ENCODE peak calls at places on chromosomes 3 and 15, in seven cellular contexts. R, E, C, D, H, M and X are unnamed samples.

GRCh38 chr15:40964006-40964405 is 10.7 kb downstream of the CHAC1 start:
- DNase-seq in R (no peak), E (no peak), C (no peak), D (no peak), H (no peak), M (no peak), X (no peak)

GRCh38 chr3:179454887-179455286 is 3.6 kb upstream of the GNB4 start:
- DNase-seq in R (no peak), E (peak; percentile 43), C (no peak), D (no peak), H (no peak), M (no peak), X (no peak)

GRCh38 chr3:48595526-48596121 is 495 bp upstream of the COL7A1 start:
- DNase-seq in R (peak; percentile 20), E (peak; percentile 97), C (no peak), D (no peak), H (peak; percentile 69), M (no peak), X (peak; percentile 93)

GRCh38 chr3:101973163-101973505 is 123.8 kb downstream of the NFKBIZ start:
- DNase-seq in R (no peak), E (no peak), C (no peak), D (no peak), H (no peak), M (no peak), X (no peak)

GRCh38 chr3:169659096-169659521 is 4.4 kb downstream of the MECOM start:
- DNase-seq in R (no peak), E (no peak), C (no peak), D (no peak), H (no peak), M (no peak), X (no peak)

GRCh38 chr15:88911766-88912118 is 1.4 kb downstream of the MFGE8 start:
- DNase-seq in R (no peak), E (no peak), C (no peak), D (no peak), H (no peak), M (no peak), X (no peak)

GRCh38 chr3:112778298-112779008 is 68.2 kb downstream of the CD200R1L start:
- DNase-seq in R (no peak), E (peak; percentile 50), C (no peak), D (no peak), H (no peak), M (no peak), X (no peak)

GRCh38 chr15:74988007-74988800 is 7.2 kb upstream of the SCAMP5 start:
- DNase-seq in R (peak; percentile 53), E (no peak), C (no peak), D (no peak), H (no peak), M (peak; percentile 46), X (no peak)

GRCh38 chr3:20137642-20138041 is 48.4 kb downstream of the SGO1 start:
- DNase-seq in R (no peak), E (no peak), C (no peak), D (no peak), H (no peak), M (no peak), X (no peak)

GRCh38 chr3:17759901-17760300 is 17.5 kb upstream of the TBC1D5 start:
- DNase-seq in R (peak; percentile 34), E (no peak), C (no peak), D (no peak), H (no peak), M (no peak), X (no peak)

GRCh38 chr3:141797819-141798405 is 34.7 kb downstream of the GRK7 start:
- DNase-seq in R (no peak), E (no peak), C (no peak), D (no peak), H (no peak), M (no peak), X (no peak)

GRCh38 chr15:79475312-79475711 is 43.2 kb downstream of the MINAR1 start:
- DNase-seq in R (no peak), E (peak; percentile 23), C (no peak), D (no peak), H (no peak), M (no peak), X (no peak)

GRCh38 chr15:39631357-39631756 is 50.5 kb downstream of the THBS1 start:
- DNase-seq in R (no peak), E (no peak), C (no peak), D (no peak), H (no peak), M (no peak), X (no peak)

GRCh38 chr15:64216722-64217428 is 54.1 kb upstream of the PPIB start:
- DNase-seq in R (peak; percentile 77), E (no peak), C (no peak), D (no peak), H (no peak), M (no peak), X (no peak)

GRCh38 chr3:156691920-156692319 is 17.5 kb downstream of the TIPARP start:
- DNase-seq in R (peak; percentile 91), E (peak; percentile 53), C (no peak), D (no peak), H (no peak), M (no peak), X (no peak)

GRCh38 chr15:40357723-40358491 is at the start of gene DISP2:
- DNase-seq in R (peak; percentile 84), E (peak; percentile 62), C (peak; percentile 92), D (peak; percentile 85), H (peak; percentile 90), M (peak; percentile 92), X (peak; percentile 97)

GRCh38 chr3:41163399-41163798 is 35.9 kb upstream of the CTNNB1 start:
- DNase-seq in R (no peak), E (no peak), C (no peak), D (no peak), H (no peak), M (no peak), X (no peak)

GRCh38 chr3:72818915-72819314 is 29.3 kb downstream of the SHQ1 start:
- DNase-seq in R (peak; percentile 42), E (peak; percentile 84), C (no peak), D (no peak), H (no peak), M (no peak), X (no peak)

GRCh38 chr3:87674397-87675161 is 384.2 kb downstream of the CGGBP1 start:
- DNase-seq in R (no peak), E (no peak), C (no peak), D (no peak), H (no peak), M (no peak), X (no peak)

GRCh38 chr3:157110761-157111238 is 49.1 kb downstream of the CCNL1 start:
- DNase-seq in R (no peak), E (no peak), C (no peak), D (no peak), H (no peak), M (no peak), X (no peak)

GRCh38 chr3:49803464-49804140 is 541 bp downstream of the INKA1 start:
- DNase-seq in R (peak; percentile 69), E (no peak), C (peak; percentile 44), D (peak; percentile 79), H (peak; percentile 80), M (no peak), X (no peak)

DNA sequence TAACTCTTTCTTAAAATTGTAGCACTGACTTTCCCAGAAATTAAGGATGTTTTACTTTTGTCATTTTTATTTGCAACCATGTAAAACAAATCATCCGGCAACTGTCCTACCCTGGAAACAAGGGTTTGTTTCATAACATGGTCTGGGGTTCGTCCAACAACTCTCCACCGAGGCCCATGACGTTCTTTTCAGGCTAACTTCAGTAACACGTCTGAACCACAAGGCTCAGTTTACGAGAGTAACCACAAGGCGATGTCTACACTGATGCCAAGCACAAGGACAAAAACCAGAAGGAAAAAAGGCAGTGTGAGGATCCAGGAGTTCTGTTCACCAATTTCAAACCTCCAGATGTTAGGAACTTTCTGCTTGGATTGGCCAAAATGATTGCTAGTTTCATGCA is 546.1 kb downstream of the NTRK3 start:
- DNase-seq in R (no peak), E (no peak), C (no peak), D (no peak), H (no peak), M (no peak), X (no peak)
- TF ChIP-seq CTCF in R (no peak), E (no peak), C (no peak), D (no peak), H (no peak), M (no peak), X (no peak)

GRCh38 chr3:71488882-71489281 is 94.6 kb downstream of the FOXP1 start:
- DNase-seq in R (no peak), E (no peak), C (no peak), D (no peak), H (no peak), M (no peak), X (no peak)

GRCh38 chr3:71488391-71488809 is 95.1 kb downstream of the FOXP1 start:
- DNase-seq in R (peak; percentile 58), E (no peak), C (no peak), D (no peak), H (no peak), M (no peak), X (no peak)

GRCh38 chr3:71490692-71491091 is 92.8 kb downstream of the FOXP1 start:
- DNase-seq in R (no peak), E (no peak), C (no peak), D (no peak), H (no peak), M (no peak), X (no peak)

GRCh38 chr3:71491141-71491752 is 92.3 kb downstream of the FOXP1 start:
- DNase-seq in R (no peak), E (no peak), C (no peak), D (no peak), H (no peak), M (no peak), X (no peak)

GRCh38 chr3:71489315-71489761 is 94.2 kb downstream of the FOXP1 start:
- DNase-seq in R (no peak), E (no peak), C (no peak), D (no peak), H (no peak), M (no peak), X (no peak)
- TF ChIP-seq CTCF in R (no peak), E (no peak), C (no peak), D (no peak), H (no peak), M (no peak), X (no peak)

DNA sequence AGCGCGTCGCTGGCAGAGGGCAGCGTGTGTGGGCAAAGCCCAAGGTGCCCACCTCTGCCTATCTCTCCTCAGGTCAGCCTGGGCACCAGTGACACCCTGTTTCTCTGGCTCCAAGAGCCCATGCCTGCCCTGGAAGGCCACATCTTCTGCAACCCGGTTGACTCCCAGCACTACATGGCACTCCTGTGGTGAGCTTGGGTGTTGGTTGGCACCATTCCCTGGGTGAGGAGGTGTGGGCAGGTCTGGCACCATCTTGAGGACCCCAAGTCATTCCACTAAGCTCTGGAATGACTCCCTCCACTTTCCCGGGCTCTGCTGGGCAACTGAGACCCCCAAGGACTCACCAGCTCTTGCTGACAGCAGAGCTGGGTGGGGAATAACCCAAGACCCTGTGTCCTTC is 28.5 kb downstream of the XYLB start:
- DNase-seq in R (no peak), E (no peak), C (no peak), D (no peak), H (no peak), M (no peak), X (no peak)
- TF ChIP-seq CTCF in R (no peak), E (no peak), C (no peak), D (no peak), H (no peak), M (no peak), X (no peak)

DNA sequence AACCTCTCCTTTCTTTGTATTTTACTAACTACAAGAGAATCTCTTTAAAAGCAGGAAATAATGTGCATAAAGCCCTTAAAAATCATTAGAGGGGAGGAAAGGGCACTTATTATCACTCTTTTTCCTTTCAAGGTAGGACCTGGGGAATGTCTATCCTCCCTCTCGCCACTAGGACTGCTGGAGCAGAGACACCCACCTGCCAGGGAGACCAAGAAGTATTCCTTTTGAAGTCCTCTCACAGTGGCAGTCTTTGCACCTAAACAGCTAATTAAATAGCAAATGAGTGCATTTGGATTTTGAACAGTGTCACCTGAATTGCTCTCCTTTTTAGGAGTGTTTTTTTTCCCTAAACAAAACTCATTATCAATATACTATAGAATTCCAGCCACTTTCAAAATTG is 874.1 kb downstream of the ZPLD1 start:
- DNase-seq in R (no peak), E (no peak), C (no peak), D (no peak), H (no peak), M (no peak), X (no peak)
- TF ChIP-seq CTCF in R (no peak), E (no peak), C (peak; percentile 46), D (no peak), H (no peak), M (peak; percentile 45), X (peak; percentile 12)